ENCODE peak calls at places on chromosomes 7 and 10, in ten cellular contexts. J is coronary artery, S is transverse colon, V is AG10803, D is lower lobe of right lung, O is esophagus squamous epithelium, C is AG09319, T is neural progenitor cell, P is ovary, Z is cardiac muscle cell. Q is an unnamed sample.

GRCh38 chr10:99329238-99329890 is at the start of gene CNNM1:
- DNase-seq in J (no peak), S (no peak), V (peak; percentile 32), D (peak; percentile 52), O (no peak), C (no peak), T (peak; percentile 66), P (peak; percentile 39), Z (peak; percentile 69), Q (peak; percentile 65)

GRCh38 chr7:122902751-122903495 is 16.7 kb upstream of the CADPS2 start:
- DNase-seq in J (no peak), S (no peak), V (peak; percentile 1), D (no peak), O (no peak), C (no peak), T (no peak), P (no peak), Z (no peak), Q (no peak)

GRCh38 chr10:116472874-116473273 is 45.2 kb downstream of the PNLIPRP3 start:
- DNase-seq in J (no peak), S (no peak), V (no peak), D (no peak), O (no peak), C (no peak), T (no peak), P (no peak), Z (no peak), Q (no peak)

GRCh38 chr7:11557627-11558026 is 274.4 kb downstream of the THSD7A start:
- DNase-seq in J (no peak), S (no peak), V (no peak), D (no peak), O (no peak), C (no peak), T (peak; percentile 83), P (no peak), Z (peak; percentile 11), Q (peak; percentile 17)

GRCh38 chr7:36881206-36881605 is 156.9 kb upstream of the AOAH start:
- DNase-seq in J (no peak), S (no peak), V (no peak), D (no peak), O (no peak), C (no peak), T (no peak), P (no peak), Z (no peak), Q (no peak)

GRCh38 chr7:133562617-133563016 is 309.7 kb downstream of the EXOC4 start:
- DNase-seq in J (no peak), S (no peak), V (peak; percentile 94), D (no peak), O (no peak), C (peak; percentile 39), T (no peak), P (no peak), Z (no peak), Q (no peak)

GRCh38 chr10:21368022-21368582 is 157.4 kb downstream of the SKIDA1 start:
- DNase-seq in J (no peak), S (no peak), V (no peak), D (no peak), O (no peak), C (no peak), T (no peak), P (no peak), Z (no peak), Q (no peak)

GRCh38 chr7:73830872-73831655 is at the start of gene CLDN4:
- DNase-seq in J (no peak), S (peak; percentile 94), V (no peak), D (peak; percentile 89), O (no peak), C (no peak), T (peak; percentile 74), P (no peak), Z (no peak), Q (peak; percentile 64)

GRCh38 chr7:29071203-29071804 is 75.0 kb downstream of the CPVL start:
- DNase-seq in J (no peak), S (no peak), V (no peak), D (no peak), O (no peak), C (no peak), T (no peak), P (no peak), Z (no peak), Q (no peak)

GRCh38 chr10:58152698-58153263 is 114.9 kb downstream of the IPMK start:
- DNase-seq in J (no peak), S (peak; percentile 35), V (peak; percentile 67), D (peak; percentile 36), O (no peak), C (peak; percentile 10), T (peak; percentile 73), P (no peak), Z (peak; percentile 55), Q (peak; percentile 58)

GRCh38 chr7:95491634-95492314 is 6.0 kb downstream of the ASB4 start:
- DNase-seq in J (no peak), S (peak; percentile 9), V (no peak), D (no peak), O (no peak), C (no peak), T (no peak), P (no peak), Z (no peak), Q (peak; percentile 6)

GRCh38 chr10:132359305-132360040 is 27.5 kb downstream of the LRRC27 start:
- DNase-seq in J (no peak), S (no peak), V (no peak), D (peak; percentile 76), O (no peak), C (no peak), T (no peak), P (no peak), Z (no peak), Q (no peak)
- TF ChIP-seq CTCF in J (no peak), S (no peak), V (no peak), D (peak; percentile 13), O (no peak), C (no peak), T (peak; percentile 7), P (no peak), Z (no peak), Q (no peak)

GRCh38 chr10:79438699-79439085 is 6.7 kb downstream of the ZCCHC24 start:
- DNase-seq in J (no peak), S (no peak), V (no peak), D (no peak), O (no peak), C (no peak), T (no peak), P (peak; percentile 8), Z (no peak), Q (no peak)

GRCh38 chr10:79436850-79437103 is 8.6 kb downstream of the ZCCHC24 start:
- DNase-seq in J (no peak), S (no peak), V (no peak), D (no peak), O (no peak), C (no peak), T (no peak), P (peak; percentile 8), Z (no peak), Q (no peak)

GRCh38 chr10:79437111-79437814 is 8.2 kb downstream of the ZCCHC24 start:
- DNase-seq in J (no peak), S (no peak), V (no peak), D (no peak), O (no peak), C (no peak), T (no peak), P (peak; percentile 8), Z (no peak), Q (no peak)

GRCh38 chr10:79436066-79436849 is 9.2 kb downstream of the ZCCHC24 start:
- DNase-seq in J (no peak), S (no peak), V (no peak), D (no peak), O (no peak), C (no peak), T (no peak), P (peak; percentile 22), Z (no peak), Q (no peak)

GRCh38 chr10:79438021-79438698 is 7.3 kb downstream of the ZCCHC24 start:
- DNase-seq in J (peak; percentile 67), S (no peak), V (no peak), D (no peak), O (no peak), C (no peak), T (no peak), P (peak; percentile 15), Z (no peak), Q (no peak)
- TF ChIP-seq CTCF in J (no peak), S (peak; percentile 24), V (peak; percentile 41), D (no peak), O (peak; percentile 15), C (peak; percentile 30), T (peak; percentile 31), P (no peak), Z (peak; percentile 45), Q (no peak)

GRCh38 chr7:151340794-151341356 is 737 bp upstream of the NUB1 start:
- DNase-seq in J (no peak), S (no peak), V (no peak), D (no peak), O (no peak), C (no peak), T (no peak), P (no peak), Z (no peak), Q (no peak)

GRCh38 chr7:151341357-151342101 is at the start of gene NUB1:
- DNase-seq in J (peak; percentile 94), S (peak; percentile 95), V (peak; percentile 73), D (peak; percentile 94), O (peak; percentile 43), C (peak; percentile 39), T (peak; percentile 96), P (peak; percentile 91), Z (peak; percentile 96), Q (peak; percentile 97)

GRCh38 chr7:151342102-151342646 is 562 bp downstream of the NUB1 start:
- DNase-seq in J (no peak), S (no peak), V (no peak), D (no peak), O (no peak), C (no peak), T (no peak), P (no peak), Z (no peak), Q (no peak)

GRCh38 chr7:151343516-151343915 is 1.9 kb downstream of the NUB1 start:
- DNase-seq in J (no peak), S (no peak), V (no peak), D (no peak), O (no peak), C (no peak), T (no peak), P (no peak), Z (no peak), Q (no peak)

DNA sequence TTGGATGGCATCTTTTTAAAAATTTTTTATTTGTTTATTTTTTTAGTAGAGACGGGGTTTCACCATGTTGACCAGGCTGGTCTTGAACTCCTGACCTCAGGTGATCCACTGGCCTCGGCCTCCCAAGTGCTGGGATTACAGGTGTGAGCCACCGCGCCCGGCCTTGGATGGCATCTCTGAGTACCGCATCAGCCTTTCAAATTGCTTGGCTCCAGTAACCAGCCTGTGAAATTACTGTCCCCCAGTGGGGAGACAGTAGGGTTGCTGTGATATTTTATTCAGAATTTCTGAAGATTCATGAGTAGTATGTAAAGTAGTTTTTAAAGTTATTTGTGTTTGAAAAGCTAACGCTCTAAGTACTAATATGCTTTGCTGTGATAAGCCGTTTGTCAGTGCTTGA is 1.2 kb downstream of the NUB1 start:
- DNase-seq in J (no peak), S (no peak), V (no peak), D (no peak), O (no peak), C (no peak), T (no peak), P (no peak), Z (no peak), Q (no peak)
- TF ChIP-seq CTCF in J (no peak), S (no peak), V (peak; percentile 19), D (no peak), O (no peak), C (no peak), T (no peak), P (no peak), Z (no peak), Q (no peak)

GRCh38 chr7:76318488-76319353 is 16.2 kb downstream of the HSPB1 start:
- DNase-seq in J (peak; percentile 88), S (peak; percentile 86), V (peak; percentile 95), D (peak; percentile 73), O (peak; percentile 27), C (peak; percentile 86), T (peak; percentile 78), P (peak; percentile 73), Z (peak; percentile 56), Q (peak; percentile 47)
- TF ChIP-seq CTCF in J (peak; percentile 15), S (peak; percentile 41), V (peak; percentile 54), D (no peak), O (peak; percentile 73), C (peak; percentile 24), T (peak; percentile 26), P (peak; percentile 45), Z (peak; percentile 35), Q (no peak)

Q was measured in nephron progenitor cell.